ENCODE peak calls at places on chromosomes 3 and 15, in eight cellular contexts. H is thoracic aorta, F is psoas muscle, V is hepatocyte, W is GF-D8, A is EL, T is HTR-8/SVneo, M is D341Med. Y is an unnamed sample.

GRCh38 chr3:23170306-23170705 is 32.8 kb upstream of the UBE2E2 start:
- DNase-seq in H (no peak), F (no peak), V (no peak), W (no peak), A (peak; percentile 58), T (no peak), M (no peak), Y (no peak)

GRCh38 chr3:183554377-183554776 is 1.1 kb downstream of the KLHL6 start:
- DNase-seq in H (no peak), F (no peak), V (no peak), W (no peak), A (no peak), T (no peak), M (no peak), Y (no peak)

GRCh38 chr3:46184469-46184868 is 23.6 kb downstream of the CCR1 start:
- DNase-seq in H (no peak), F (no peak), V (no peak), W (no peak), A (peak; percentile 89), T (no peak), M (no peak), Y (no peak)

GRCh38 chr3:133595341-133595740 is 21.9 kb downstream of the CDV3 start:
- DNase-seq in H (no peak), F (no peak), V (no peak), W (no peak), A (peak; percentile 56), T (peak; percentile 32), M (no peak), Y (peak; percentile 35)

GRCh38 chr3:10729439-10729838 is 86.6 kb upstream of the SLC6A11 start:
- DNase-seq in H (no peak), F (no peak), V (no peak), W (no peak), A (no peak), T (no peak), M (no peak), Y (no peak)

GRCh38 chr3:107024481-107025153 is 352.6 kb upstream of the CCDC54 start:
- DNase-seq in H (no peak), F (no peak), V (no peak), W (no peak), A (peak; percentile 16), T (no peak), M (no peak), Y (no peak)

GRCh38 chr15:26804063-26804804 is 31.4 kb upstream of the GABRB3 start:
- DNase-seq in H (no peak), F (no peak), V (no peak), W (no peak), A (no peak), T (no peak), M (no peak), Y (no peak)

GRCh38 chr3:153311531-153311930 is 149.5 kb downstream of the RAP2B start:
- DNase-seq in H (no peak), F (no peak), V (no peak), W (no peak), A (no peak), T (no peak), M (no peak), Y (no peak)

GRCh38 chr15:85749261-85750151 is 45.2 kb downstream of the KLHL25 start:
- DNase-seq in H (no peak), F (no peak), V (no peak), W (no peak), A (no peak), T (no peak), M (peak; percentile 33), Y (no peak)

GRCh38 chr3:159189994-159190669 is 388.3 kb downstream of the MFSD1 start:
- DNase-seq in H (no peak), F (no peak), V (no peak), W (no peak), A (peak; percentile 79), T (peak; percentile 45), M (no peak), Y (peak; percentile 48)

GRCh38 chr15:62975515-62975914 is 67.0 kb upstream of the TPM1 start:
- DNase-seq in H (no peak), F (no peak), V (no peak), W (no peak), A (no peak), T (no peak), M (no peak), Y (no peak)

GRCh38 chr3:128068156-128068620 is 16.0 kb downstream of the SEC61A1 start:
- DNase-seq in H (no peak), F (no peak), V (peak; percentile 55), W (no peak), A (peak; percentile 58), T (peak; percentile 39), M (peak; percentile 75), Y (no peak)

GRCh38 chr3:59930170-59930569 is 880.3 kb upstream of the CFAP20DC start:
- DNase-seq in H (no peak), F (no peak), V (no peak), W (no peak), A (no peak), T (no peak), M (no peak), Y (no peak)

GRCh38 chr15:90365414-90366055 is 13.5 kb downstream of the ZNF774 start:
- DNase-seq in H (no peak), F (no peak), V (no peak), W (no peak), A (no peak), T (no peak), M (no peak), Y (no peak)

GRCh38 chr3:138567403-138567802 is 26.7 kb downstream of the CEP70 start:
- DNase-seq in H (no peak), F (no peak), V (peak; percentile 34), W (no peak), A (no peak), T (no peak), M (no peak), Y (no peak)

GRCh38 chr3:8458711-8459110 is 42.9 kb upstream of the LMCD1 start:
- DNase-seq in H (peak; percentile 49), F (peak; percentile 44), V (no peak), W (no peak), A (peak; percentile 95), T (no peak), M (no peak), Y (no peak)

GRCh38 chr3:33773627-33774026 is 24.8 kb upstream of the PDCD6IP start:
- DNase-seq in H (no peak), F (no peak), V (peak; percentile 21), W (no peak), A (no peak), T (no peak), M (no peak), Y (no peak)

GRCh38 chr3:165206454-165207266 is 10.5 kb upstream of the SLITRK3 start:
- DNase-seq in H (no peak), F (peak; percentile 78), V (peak; percentile 91), W (peak; percentile 4), A (peak; percentile 71), T (peak; percentile 45), M (peak; percentile 88), Y (peak; percentile 57)

GRCh38 chr15:33565099-33565498 is 254.3 kb downstream of the RYR3 start:
- DNase-seq in H (no peak), F (no peak), V (peak; percentile 10), W (no peak), A (peak; percentile 40), T (no peak), M (no peak), Y (no peak)

GRCh38 chr3:61584494-61584893 is 23.1 kb downstream of the PTPRG start:
- DNase-seq in H (no peak), F (no peak), V (no peak), W (no peak), A (no peak), T (no peak), M (no peak), Y (no peak)

GRCh38 chr3:31661286-31661685 is 128.6 kb downstream of the STT3B start:
- DNase-seq in H (no peak), F (no peak), V (no peak), W (no peak), A (no peak), T (no peak), M (no peak), Y (no peak)

GRCh38 chr3:34584971-34585370 is 786.5 kb downstream of the PDCD6IP start:
- DNase-seq in H (no peak), F (no peak), V (no peak), W (no peak), A (no peak), T (no peak), M (no peak), Y (no peak)

GRCh38 chr3:22795917-22796316 is 407.2 kb upstream of the UBE2E2 start:
- DNase-seq in H (no peak), F (no peak), V (no peak), W (no peak), A (no peak), T (no peak), M (no peak), Y (no peak)

GRCh38 chr3:188533172-188533571 is 379.2 kb downstream of the LPP start:
- DNase-seq in H (no peak), F (no peak), V (no peak), W (no peak), A (no peak), T (no peak), M (no peak), Y (no peak)

Y was measured in retinal pigment epithelial cell.